ENCODE peak calls at places on chromosomes 16 and 17, in eight cellular contexts. I is astrocyte, B is heart left ventricle, Z is pancreas, C is IMR-90, O is H1, N is mammary epithelial cell, J is lower lobe of right lung. K is an unnamed sample.

GRCh38 chr17:79977711-79978544 is 57.7 kb downstream of the TBC1D16 start:
- DNase-seq in I (no peak), B (no peak), Z (no peak), C (no peak), O (no peak), N (no peak), J (peak; percentile 35), K (no peak)

GRCh38 chr16:50261160-50261706 is 5.1 kb upstream of the ADCY7 start:
- DNase-seq in I (no peak), B (no peak), Z (no peak), C (no peak), O (no peak), N (no peak), J (no peak), K (no peak)

GRCh38 chr16:2212362-2213324 is 2.0 kb upstream of the BRICD5 start:
- DNase-seq in I (no peak), B (no peak), Z (peak; percentile 75), C (no peak), O (no peak), N (peak; percentile 36), J (peak; percentile 81), K (no peak)

GRCh38 chr16:63617990-63618763 is 1503.7 kb downstream of the CDH11 start:
- DNase-seq in I (no peak), B (no peak), Z (peak; percentile 34), C (no peak), O (no peak), N (peak; percentile 15), J (no peak), K (no peak)

GRCh38 chr16:54361813-54362212 is 75.2 kb upstream of the IRX3 start:
- DNase-seq in I (no peak), B (no peak), Z (no peak), C (no peak), O (no peak), N (no peak), J (no peak), K (no peak)

GRCh38 chr17:74923538-74924249 is 379 bp upstream of the OTOP2 start:
- DNase-seq in I (no peak), B (peak; percentile 89), Z (peak; percentile 85), C (peak; percentile 27), O (no peak), N (peak; percentile 33), J (peak; percentile 85), K (no peak)

GRCh38 chr17:39800540-39800939 is 62.8 kb downstream of the GRB7 start:
- DNase-seq in I (no peak), B (no peak), Z (no peak), C (no peak), O (no peak), N (peak; percentile 78), J (no peak), K (no peak)

GRCh38 chr17:48610282-48611211 is at the start of gene HOXB7:
- DNase-seq in I (no peak), B (no peak), Z (no peak), C (peak; percentile 62), O (no peak), N (no peak), J (peak; percentile 67), K (peak; percentile 4)

GRCh38 chr17:49341356-49341755 is 20.7 kb downstream of the ZNF652 start:
- DNase-seq in I (no peak), B (no peak), Z (no peak), C (no peak), O (no peak), N (no peak), J (no peak), K (no peak)

GRCh38 chr17:57902800-57903759 is 52.1 kb downstream of the CUEDC1 start:
- DNase-seq in I (peak; percentile 87), B (peak; percentile 92), Z (peak; percentile 99), C (peak; percentile 81), O (no peak), N (peak; percentile 97), J (peak; percentile 96), K (no peak)

GRCh38 chr17:71632328-71632727 is 488.5 kb upstream of the SOX9 start:
- DNase-seq in I (peak; percentile 81), B (no peak), Z (no peak), C (peak; percentile 41), O (no peak), N (peak; percentile 35), J (no peak), K (no peak)

GRCh38 chr16:50245417-50246298 is 20.7 kb upstream of the ADCY7 start:
- DNase-seq in I (peak; percentile 47), B (no peak), Z (peak; percentile 55), C (peak; percentile 45), O (no peak), N (peak; percentile 87), J (peak; percentile 77), K (no peak)

GRCh38 chr17:18219016-18219415 is 6.4 kb upstream of the LLGL1 start:
- DNase-seq in I (peak; percentile 59), B (no peak), Z (no peak), C (peak; percentile 63), O (no peak), N (no peak), J (no peak), K (no peak)

DNA sequence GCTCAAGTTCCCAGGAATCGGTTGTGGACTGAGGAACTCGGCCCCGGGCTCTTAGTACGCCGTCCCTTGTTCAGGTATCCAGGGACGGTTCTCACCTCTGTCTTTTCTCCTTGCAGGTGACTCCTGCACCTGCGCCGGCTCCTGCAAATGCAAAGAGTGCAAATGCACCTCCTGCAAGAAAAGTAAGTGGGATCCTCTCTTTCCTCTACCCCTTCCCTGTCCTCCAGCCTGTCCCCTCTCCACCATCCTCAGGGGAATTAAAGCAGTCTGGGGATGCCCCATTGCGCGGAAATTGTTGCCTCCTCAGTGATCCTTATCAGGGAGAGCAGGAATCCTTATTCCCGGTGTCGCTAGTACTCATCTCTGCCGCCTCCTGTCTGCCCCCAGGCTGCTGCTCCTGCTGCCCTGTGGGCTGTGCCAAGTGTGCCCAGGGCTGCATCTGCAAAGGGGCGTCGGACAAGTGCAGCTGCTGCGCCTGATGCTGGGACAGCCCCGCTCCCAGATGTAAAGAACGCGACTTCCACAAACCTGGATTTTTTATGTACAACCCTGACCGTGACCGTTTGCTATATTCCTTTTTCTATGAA is 585 bp downstream of the MT2A start:
- DNase-seq in I (no peak), B (no peak), Z (peak; percentile 37), C (no peak), O (no peak), N (no peak), J (no peak), K (no peak)
- H3K27ac ChIP-seq in I (peak overlapping the region; percentile 98), B (peak overlapping the region; percentile 96), Z (peak overlapping the region; percentile 93), C (peak overlapping the region; percentile 63), O (no peak overlapping the region), N (peak overlapping the region; percentile 95), J (peak overlapping the region; percentile 96), K (peak overlapping the region; percentile 98)

DNA sequence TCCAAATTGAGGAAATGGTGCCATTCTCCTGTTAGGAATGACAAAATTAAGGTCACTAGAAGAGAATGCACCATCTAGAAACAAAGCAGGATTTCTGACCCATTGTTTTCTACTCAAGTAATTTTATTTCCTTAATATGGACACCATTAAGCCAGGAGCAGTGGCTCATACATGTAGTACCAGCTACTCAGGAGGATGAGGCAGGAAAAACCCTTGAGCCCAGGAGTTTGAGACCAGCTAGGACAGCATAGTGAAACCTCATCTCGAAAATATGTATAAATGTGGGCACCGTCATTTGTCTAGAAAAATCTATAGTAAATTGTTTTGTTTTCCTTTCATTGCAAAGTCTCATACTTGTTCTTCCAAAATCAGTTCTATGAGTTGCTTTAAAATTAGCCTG is 9.1 kb upstream of the AP1G1 start:
- DNase-seq in I (no peak), B (no peak), Z (no peak), C (peak; percentile 28), O (no peak), N (peak; percentile 41), J (no peak), K (no peak)
- H3K27ac ChIP-seq in I (no peak overlapping the region), B (peak overlapping the region; percentile 16), Z (no peak overlapping the region), C (peak overlapping the region; percentile 33), O (no peak overlapping the region), N (peak overlapping the region; percentile 13), J (peak overlapping the region; percentile 59), K (no peak overlapping the region)

GRCh38 chr16:58249388-58249779 is 45.4 kb downstream of the PRSS54 start:
- DNase-seq in I (no peak), B (no peak), Z (no peak), C (no peak), O (no peak), N (no peak), J (no peak), K (no peak)

GRCh38 chr16:58252716-58253115 is 42.1 kb downstream of the PRSS54 start:
- DNase-seq in I (no peak), B (no peak), Z (no peak), C (no peak), O (no peak), N (no peak), J (no peak), K (no peak)

DNA sequence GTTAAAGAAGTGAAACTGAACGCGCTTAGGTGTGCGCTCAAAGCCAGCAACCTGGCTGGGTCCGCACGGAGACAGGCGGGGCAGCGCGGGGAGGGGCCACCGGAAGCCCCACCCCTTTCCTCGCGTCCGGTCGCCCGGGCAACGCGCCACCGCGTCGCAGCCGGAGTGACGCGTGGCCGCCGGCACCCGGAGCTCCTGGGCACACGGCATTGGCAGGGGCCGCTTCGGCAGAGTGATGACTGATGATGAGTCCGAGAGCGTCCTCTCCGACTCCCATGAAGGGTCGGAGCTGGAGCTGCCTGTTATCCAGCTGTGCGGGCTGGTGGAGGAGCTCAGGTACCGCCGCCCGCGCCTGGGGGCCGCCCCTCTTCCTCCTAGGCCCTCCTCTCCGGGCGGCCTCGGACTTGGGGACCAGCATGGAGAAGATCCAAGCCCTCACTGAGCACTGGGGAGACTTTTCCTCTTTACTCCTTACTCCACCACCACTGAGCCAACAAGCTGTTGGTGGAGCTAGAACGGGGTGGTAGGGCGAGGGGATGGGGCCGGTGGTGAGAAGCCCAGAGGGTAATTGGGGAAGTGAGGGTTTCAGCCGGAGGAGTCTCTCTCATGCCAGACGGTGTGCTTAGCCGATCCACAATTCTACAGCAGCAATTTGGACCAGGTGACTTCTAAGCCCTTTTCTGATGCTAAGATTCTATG is 44.9 kb downstream of the PRSS54 start:
- DNase-seq in I (peak; percentile 47), B (peak; percentile 85), Z (peak; percentile 89), C (peak; percentile 62), O (peak; percentile 66), N (peak; percentile 86), J (peak; percentile 85), K (peak; percentile 21)
- H3K27ac ChIP-seq in I (peak overlapping the region; percentile 28), B (no peak overlapping the region), Z (peak overlapping the region; percentile 12), C (no peak overlapping the region), O (peak overlapping the region; percentile 75), N (peak overlapping the region; percentile 73), J (peak overlapping the region; percentile 1), K (no peak overlapping the region)

GRCh38 chr17:8377422-8377821 is 918 bp upstream of the KRABD2 start:
- DNase-seq in I (no peak), B (no peak), Z (no peak), C (no peak), O (no peak), N (no peak), J (no peak), K (no peak)
- H3K27ac ChIP-seq in I (no peak overlapping the region), B (peak overlapping the region; percentile 93), Z (no peak overlapping the region), C (no peak overlapping the region), O (no peak overlapping the region), N (no peak overlapping the region), J (no peak overlapping the region), K (no peak overlapping the region)

DNA sequence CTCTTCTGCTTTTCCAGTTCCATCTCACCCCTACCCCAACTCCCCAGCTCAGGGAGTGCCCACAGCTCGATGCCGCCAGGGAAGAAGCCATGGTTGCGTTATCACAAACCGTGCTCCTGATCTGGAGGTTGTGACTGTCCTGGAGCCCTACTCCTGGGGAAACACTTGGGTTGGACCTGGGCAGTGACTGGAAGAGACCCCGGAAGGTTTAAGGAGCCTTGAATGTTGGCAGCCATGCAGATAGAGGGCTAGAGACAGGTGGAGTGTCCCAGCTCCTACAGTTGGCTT is 2.6 kb downstream of the MMP15 start:
- DNase-seq in I (no peak), B (peak; percentile 20), Z (no peak), C (no peak), O (no peak), N (no peak), J (no peak), K (no peak)
- H3K27ac ChIP-seq in I (no peak overlapping the region), B (no peak overlapping the region), Z (peak overlapping the region; percentile 39), C (no peak overlapping the region), O (no peak overlapping the region), N (no peak overlapping the region), J (no peak overlapping the region), K (no peak overlapping the region)

K was measured in caudate nucleus.